ENCODE peak calls at places on chromosomes 5 and 9, in four cellular contexts. One of them, this sample, is unnamed.
A peak's percentile ranks its signal among the peaks of the same experiment; 100 is the strongest.

GRCh38 chr5:164422400-164422799 is 917.0 kb downstream of the MAT2B start:
- DNase-seq in bronchial epithelial cell: peak; percentile 3
- DNase-seq in mesenchymal stem cell: peak; percentile 29
- DNase-seq in NB4: peak; percentile 6
- DNase-seq in this sample: peak; percentile 26

GRCh38 chr5:112951124-112951702 is 25.4 kb upstream of the DCP2 start:
- DNase-seq in bronchial epithelial cell: no peak
- DNase-seq in mesenchymal stem cell: no peak
- DNase-seq in NB4: no peak
- DNase-seq in this sample: no peak

GRCh38 chr5:143426437-143426991 is 23.0 kb upstream of the NR3C1 start:
- DNase-seq in bronchial epithelial cell: no peak
- DNase-seq in mesenchymal stem cell: no peak
- DNase-seq in NB4: no peak
- DNase-seq in this sample: no peak

GRCh38 chr5:162444129-162444762 is 376.7 kb downstream of the GABRG2 start:
- DNase-seq in bronchial epithelial cell: no peak
- DNase-seq in mesenchymal stem cell: no peak
- DNase-seq in NB4: no peak
- DNase-seq in this sample: no peak

GRCh38 chr5:33231214-33231710 is 209.5 kb upstream of the TARS1 start:
- DNase-seq in bronchial epithelial cell: no peak
- DNase-seq in mesenchymal stem cell: no peak
- DNase-seq in NB4: no peak
- DNase-seq in this sample: no peak

GRCh38 chr5:95384485-95385213 is 6.5 kb upstream of the FAM81B start:
- DNase-seq in bronchial epithelial cell: peak; percentile 75
- DNase-seq in mesenchymal stem cell: no peak
- DNase-seq in NB4: no peak
- DNase-seq in this sample: no peak

GRCh38 chr5:38433160-38433861 is 123.1 kb downstream of the LIFR start:
- DNase-seq in bronchial epithelial cell: no peak
- DNase-seq in mesenchymal stem cell: peak; percentile 94
- DNase-seq in NB4: no peak
- DNase-seq in this sample: peak; percentile 95

GRCh38 chr9:109143881-109144562 is 23.0 kb downstream of the FRRS1L start:
- DNase-seq in bronchial epithelial cell: peak; percentile 50
- DNase-seq in mesenchymal stem cell: peak; percentile 28
- DNase-seq in NB4: peak; percentile 83
- DNase-seq in this sample: peak; percentile 14

GRCh38 chr9:70392850-70393249 is 21.6 kb downstream of the KLF9 start:
- DNase-seq in bronchial epithelial cell: no peak
- DNase-seq in mesenchymal stem cell: no peak
- DNase-seq in NB4: no peak
- DNase-seq in this sample: no peak

GRCh38 chr9:107732781-107733529 is 243.4 kb upstream of the KLF4 start:
- DNase-seq in bronchial epithelial cell: peak; percentile 60
- DNase-seq in mesenchymal stem cell: no peak
- DNase-seq in NB4: no peak
- DNase-seq in this sample: peak; percentile 67

GRCh38 chr5:168808217-168808616 is 229.0 kb upstream of the PANK3 start:
- DNase-seq in bronchial epithelial cell: no peak
- DNase-seq in mesenchymal stem cell: no peak
- DNase-seq in NB4: no peak
- DNase-seq in this sample: peak; percentile 8

GRCh38 chr5:58459276-58459859 is 518 bp downstream of the PLK2 start:
- DNase-seq in bronchial epithelial cell: no peak
- DNase-seq in mesenchymal stem cell: peak; percentile 64
- DNase-seq in NB4: no peak
- DNase-seq in this sample: no peak

GRCh38 chr5:160744253-160745112 is 107.5 kb downstream of the ATP10B start:
- DNase-seq in bronchial epithelial cell: no peak
- DNase-seq in mesenchymal stem cell: no peak
- DNase-seq in NB4: no peak
- DNase-seq in this sample: no peak

GRCh38 chr9:113375057-113376023 is 1.4 kb downstream of the HDHD3 start:
- DNase-seq in bronchial epithelial cell: no peak
- DNase-seq in mesenchymal stem cell: peak; percentile 22
- DNase-seq in NB4: no peak
- DNase-seq in this sample: no peak

GRCh38 chr9:98906273-98907040 is 37.2 kb upstream of the COL15A1 start:
- DNase-seq in bronchial epithelial cell: no peak
- DNase-seq in mesenchymal stem cell: peak; percentile 54
- DNase-seq in NB4: no peak
- DNase-seq in this sample: no peak

GRCh38 chr9:100474082-100474949 is 1.4 kb downstream of the TMEFF1 start:
- DNase-seq in bronchial epithelial cell: peak; percentile 23
- DNase-seq in mesenchymal stem cell: peak; percentile 14
- DNase-seq in NB4: no peak
- DNase-seq in this sample: no peak

GRCh38 chr9:130074391-130075115 is 20.8 kb downstream of the GPR107 start:
- DNase-seq in bronchial epithelial cell: no peak
- DNase-seq in mesenchymal stem cell: no peak
- DNase-seq in NB4: no peak
- DNase-seq in this sample: no peak

GRCh38 chr5:36928947-36929346 is 52.4 kb downstream of the NIPBL start:
- DNase-seq in bronchial epithelial cell: peak; percentile 90
- DNase-seq in mesenchymal stem cell: peak; percentile 32
- DNase-seq in NB4: no peak
- DNase-seq in this sample: peak; percentile 74

GRCh38 chr9:74783408-74783807 is 104.3 kb downstream of the TRPM6 start:
- DNase-seq in bronchial epithelial cell: peak; percentile 52
- DNase-seq in mesenchymal stem cell: peak; percentile 24
- DNase-seq in NB4: no peak
- DNase-seq in this sample: peak; percentile 14

DNA sequence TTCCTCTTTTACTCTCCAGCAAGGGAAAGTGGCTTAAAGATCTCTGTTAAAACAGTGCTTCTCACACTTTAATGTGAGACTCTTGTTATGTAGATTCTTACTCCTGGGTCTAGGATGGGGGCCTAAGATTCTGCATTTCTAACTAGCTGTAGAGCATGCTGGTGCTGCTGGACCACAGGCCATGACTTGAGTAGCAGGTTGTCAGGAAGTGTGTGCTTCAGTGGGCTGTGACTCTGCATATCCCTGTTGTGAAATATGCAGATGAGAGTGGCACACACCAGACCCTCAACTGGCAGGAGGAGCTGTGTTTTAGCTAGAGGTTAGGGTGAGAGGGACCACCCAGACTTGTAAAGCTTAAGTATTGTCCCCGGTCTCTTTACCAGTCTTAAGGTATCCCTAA is 191.1 kb upstream of the DMRT1 start:
- DNase-seq in bronchial epithelial cell: peak; percentile 55
- DNase-seq in mesenchymal stem cell: no peak
- DNase-seq in NB4: peak; percentile 96
- DNase-seq in this sample: no peak
- H3K4me3 ChIP-seq in bronchial epithelial cell: no peak overlapping the region
- H3K4me3 ChIP-seq in mesenchymal stem cell: no peak overlapping the region
- H3K4me3 ChIP-seq in NB4: peak overlapping the region; percentile 55
- H3K4me3 ChIP-seq in this sample: no peak overlapping the region

DNA sequence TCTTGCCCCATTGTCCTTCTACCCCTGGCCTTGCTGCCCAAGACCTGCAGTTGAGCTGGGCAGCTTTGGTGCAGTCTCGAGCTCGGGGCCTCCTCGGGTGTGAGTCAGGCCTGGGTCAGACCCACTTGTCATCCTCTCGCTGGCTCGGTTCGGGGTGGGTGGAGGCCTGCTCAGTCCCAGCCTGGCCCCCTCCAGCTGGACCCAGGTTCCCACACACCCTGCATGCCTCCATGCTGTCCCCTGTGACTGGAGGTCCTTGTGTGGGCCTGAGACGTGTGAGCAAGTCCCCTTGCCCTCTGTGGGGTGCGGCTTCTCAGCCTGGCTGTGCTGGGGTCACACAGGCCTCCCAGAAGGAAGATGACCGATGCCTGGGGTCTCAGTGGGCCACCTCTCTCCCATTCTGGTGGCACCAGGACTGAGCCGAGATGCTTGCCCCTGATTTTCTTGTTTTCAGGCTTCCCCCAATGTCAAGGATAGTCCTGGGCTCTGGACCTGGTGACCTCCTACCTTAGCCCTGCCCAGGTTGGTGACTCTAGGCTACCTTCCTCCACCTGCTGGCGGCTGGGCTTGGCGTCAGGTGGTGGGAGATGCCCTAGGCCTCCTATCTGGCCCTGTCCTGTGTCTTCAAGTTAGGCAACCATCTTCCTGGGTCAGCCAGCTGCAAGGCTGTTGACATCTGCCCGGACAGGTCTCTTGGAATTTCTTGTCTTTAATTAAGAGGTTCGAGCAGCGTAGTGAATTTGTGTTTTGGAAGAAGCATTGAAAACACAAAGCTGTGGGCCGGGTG is 15.1 kb downstream of the WNK2 start:
- DNase-seq in bronchial epithelial cell: no peak
- DNase-seq in mesenchymal stem cell: no peak
- DNase-seq in NB4: no peak
- DNase-seq in this sample: no peak
- H3K4me3 ChIP-seq in bronchial epithelial cell: no peak overlapping the region
- H3K4me3 ChIP-seq in mesenchymal stem cell: no peak overlapping the region
- H3K4me3 ChIP-seq in NB4: no peak overlapping the region
- H3K4me3 ChIP-seq in this sample: no peak overlapping the region

DNA sequence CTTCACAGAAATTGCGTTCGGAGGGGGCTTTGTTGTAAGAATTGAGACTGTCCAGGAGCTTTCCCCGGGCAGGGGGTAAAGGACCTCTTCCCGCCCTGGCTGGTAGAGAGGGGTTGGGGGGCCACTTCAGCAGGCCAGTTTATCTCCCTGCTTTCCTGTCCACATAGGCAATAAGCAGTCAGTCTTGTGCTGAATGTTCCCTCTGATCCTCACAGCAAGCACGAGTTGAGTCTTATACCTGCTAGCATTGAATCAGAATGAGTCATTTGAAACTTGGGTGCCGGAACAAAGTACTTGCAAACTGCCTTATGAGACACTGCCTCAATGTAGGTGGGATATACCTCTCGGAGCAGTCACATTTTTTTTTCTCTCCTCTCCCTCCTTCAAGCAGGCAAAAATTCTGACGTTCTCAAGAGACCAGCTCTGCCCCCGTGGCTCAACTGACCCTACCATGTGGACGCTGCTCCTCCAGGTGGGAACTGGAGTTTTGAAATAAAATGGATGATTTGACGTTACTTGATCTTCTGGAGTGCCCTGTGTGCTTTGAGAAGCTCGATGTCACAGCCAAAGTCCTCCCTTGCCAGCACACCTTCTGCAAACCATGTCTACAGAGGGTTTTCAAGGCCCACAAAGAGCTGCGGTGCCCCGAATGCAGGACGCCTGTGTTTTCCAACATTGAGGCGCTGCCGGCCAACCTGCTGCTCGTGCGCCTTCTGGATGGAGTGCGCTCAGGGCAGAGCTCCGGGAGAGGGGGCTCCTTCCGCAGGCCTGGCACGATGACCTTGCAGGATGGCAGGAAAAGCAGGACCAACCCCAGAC is 1.3 kb downstream of the SH3RF2 start:
- DNase-seq in bronchial epithelial cell: peak; percentile 95
- DNase-seq in mesenchymal stem cell: peak; percentile 34
- DNase-seq in NB4: peak; percentile 27
- DNase-seq in this sample: peak; percentile 62
- H3K4me3 ChIP-seq in bronchial epithelial cell: peak overlapping the region; percentile 66
- H3K4me3 ChIP-seq in mesenchymal stem cell: no peak overlapping the region
- H3K4me3 ChIP-seq in NB4: no peak overlapping the region
- H3K4me3 ChIP-seq in this sample: no peak overlapping the region

DNA sequence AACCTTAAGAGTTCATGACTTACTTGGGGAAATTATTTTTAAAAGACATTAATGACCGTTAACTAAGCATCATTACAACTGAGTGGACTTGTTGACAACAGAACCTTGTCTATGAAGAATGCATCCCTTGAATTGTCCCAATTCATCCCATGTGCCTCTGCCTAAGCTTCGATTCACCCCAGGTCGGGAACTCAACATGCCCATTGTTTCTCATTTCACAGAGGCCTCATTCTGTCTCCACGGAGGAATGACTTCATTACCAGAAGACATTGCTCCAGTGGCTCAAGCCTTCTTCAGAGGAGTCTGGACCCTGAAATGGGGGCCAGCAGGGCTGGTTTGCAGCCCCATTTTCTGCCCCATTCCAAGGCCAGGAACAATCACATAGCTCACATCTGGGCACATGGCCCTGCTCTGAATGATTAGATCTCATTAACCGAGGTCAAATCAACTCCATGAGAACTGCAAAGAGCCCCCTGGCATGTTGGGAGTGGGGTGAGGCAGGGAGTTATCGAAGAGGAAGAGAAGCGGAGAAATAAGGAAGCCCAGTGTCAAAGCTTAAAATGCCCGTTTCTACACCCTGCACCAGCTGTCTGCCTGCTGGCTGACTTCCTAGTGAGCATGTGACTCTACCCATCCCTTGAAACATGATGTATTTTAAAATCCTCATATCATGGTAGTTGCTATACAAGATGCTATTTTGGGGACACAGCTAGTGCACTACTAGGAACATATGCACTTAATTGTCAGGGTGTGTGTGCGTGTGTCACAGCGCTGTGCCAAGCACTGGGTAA is 137.3 kb downstream of the LHFPL2 start:
- DNase-seq in bronchial epithelial cell: no peak
- DNase-seq in mesenchymal stem cell: no peak
- DNase-seq in NB4: no peak
- DNase-seq in this sample: no peak
- H3K4me3 ChIP-seq in bronchial epithelial cell: no peak overlapping the region
- H3K4me3 ChIP-seq in mesenchymal stem cell: no peak overlapping the region
- H3K4me3 ChIP-seq in NB4: no peak overlapping the region
- H3K4me3 ChIP-seq in this sample: no peak overlapping the region

GRCh38 chr9:128149951-128150593 is 819 bp downstream of the LCN2 start:
- DNase-seq in bronchial epithelial cell: no peak
- DNase-seq in mesenchymal stem cell: no peak
- DNase-seq in NB4: no peak
- DNase-seq in this sample: no peak
- H3K4me3 ChIP-seq in bronchial epithelial cell: peak overlapping the region; percentile 14
- H3K4me3 ChIP-seq in mesenchymal stem cell: no peak overlapping the region
- H3K4me3 ChIP-seq in NB4: no peak overlapping the region
- H3K4me3 ChIP-seq in this sample: no peak overlapping the region

GRCh38 chr5:145247745-145248040 is 587.4 kb downstream of the PRELID2 start:
- DNase-seq in bronchial epithelial cell: no peak
- DNase-seq in mesenchymal stem cell: no peak
- DNase-seq in NB4: no peak
- DNase-seq in this sample: no peak

GRCh38 chr5:145244788-145245187 is 590.4 kb downstream of the PRELID2 start:
- DNase-seq in bronchial epithelial cell: no peak
- DNase-seq in mesenchymal stem cell: no peak
- DNase-seq in NB4: no peak
- DNase-seq in this sample: peak; percentile 54

GRCh38 chr5:145246961-145247744 is 588.0 kb downstream of the PRELID2 start:
- DNase-seq in bronchial epithelial cell: peak; percentile 82
- DNase-seq in mesenchymal stem cell: no peak
- DNase-seq in NB4: no peak
- DNase-seq in this sample: no peak

GRCh38 chr5:145245354-145245753 is 589.8 kb downstream of the PRELID2 start:
- DNase-seq in bronchial epithelial cell: no peak
- DNase-seq in mesenchymal stem cell: peak; percentile 26
- DNase-seq in NB4: no peak
- DNase-seq in this sample: no peak

DNA sequence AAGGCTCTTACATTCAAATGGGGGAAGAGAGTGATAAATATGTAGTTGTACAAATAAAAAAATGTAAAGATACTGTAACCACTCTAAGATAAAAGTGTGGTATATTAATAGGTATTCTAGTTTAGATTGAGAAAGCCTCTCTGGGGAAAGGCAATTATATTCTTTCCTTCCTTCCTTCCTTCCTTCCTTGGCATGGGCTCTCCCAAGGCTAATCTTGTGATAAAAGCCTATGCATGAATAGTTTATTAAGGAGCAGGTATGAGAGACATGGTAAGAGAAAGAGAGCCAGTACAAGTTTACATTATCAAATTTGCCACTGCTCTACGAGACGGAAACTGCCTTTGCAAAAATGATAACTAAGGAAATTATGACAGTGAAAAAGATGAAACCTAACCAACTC is 588.8 kb downstream of the PRELID2 start:
- DNase-seq in bronchial epithelial cell: no peak
- DNase-seq in mesenchymal stem cell: no peak
- DNase-seq in NB4: no peak
- DNase-seq in this sample: no peak
- H3K4me3 ChIP-seq in bronchial epithelial cell: no peak overlapping the region
- H3K4me3 ChIP-seq in mesenchymal stem cell: no peak overlapping the region
- H3K4me3 ChIP-seq in NB4: no peak overlapping the region
- H3K4me3 ChIP-seq in this sample: no peak overlapping the region

This sample was measured in astrocyte of the spinal cord.